ENCODE peak calls at places on chromosomes 13 and 19, in seven cellular contexts. One of them, this sample, is unnamed.
A peak's percentile ranks its signal among the peaks of the same experiment; 100 is the strongest.

GRCh38 chr13:41268764-41269163 is 5.4 kb upstream of the MTRF1 start:
- DNase-seq in KBM-7: peak; percentile 72
- DNase-seq in activated T-cell treated with anti-CD3 and anti-CD28 coated beads for 1 hour: no peak
- DNase-seq in BE2C: peak; percentile 8
- DNase-seq in smooth muscle cell of the brain vasculature: no peak
- DNase-seq in HEK293T: no peak
- DNase-seq in MV-4-11: peak; percentile 32
- DNase-seq in this sample: no peak

GRCh38 chr13:110371550-110372465 is 64.7 kb downstream of the COL4A2 start:
- DNase-seq in KBM-7: no peak
- DNase-seq in activated T-cell treated with anti-CD3 and anti-CD28 coated beads for 1 hour: no peak
- DNase-seq in HEK293T: no peak
- DNase-seq in smooth muscle cell of the brain vasculature: no peak
- DNase-seq in BE2C: peak; percentile 57
- DNase-seq in MV-4-11: peak; percentile 26
- DNase-seq in this sample: no peak

GRCh38 chr13:20989883-20990282 is 71.5 kb downstream of the LATS2 start:
- DNase-seq in KBM-7: no peak
- DNase-seq in HEK293T: no peak
- DNase-seq in MV-4-11: no peak
- DNase-seq in smooth muscle cell of the brain vasculature: no peak
- DNase-seq in activated T-cell treated with anti-CD3 and anti-CD28 coated beads for 1 hour: no peak
- DNase-seq in BE2C: no peak
- DNase-seq in this sample: no peak

GRCh38 chr19:5434970-5435641 is 20.1 kb upstream of the ZNRF4 start:
- DNase-seq in BE2C: no peak
- DNase-seq in smooth muscle cell of the brain vasculature: no peak
- DNase-seq in MV-4-11: no peak
- DNase-seq in KBM-7: no peak
- DNase-seq in HEK293T: no peak
- DNase-seq in activated T-cell treated with anti-CD3 and anti-CD28 coated beads for 1 hour: no peak
- DNase-seq in this sample: no peak

GRCh38 chr19:38724380-38724854 is 19.9 kb downstream of the CAPN12 start:
- DNase-seq in KBM-7: no peak
- DNase-seq in MV-4-11: no peak
- DNase-seq in smooth muscle cell of the brain vasculature: no peak
- DNase-seq in HEK293T: no peak
- DNase-seq in BE2C: no peak
- DNase-seq in activated T-cell treated with anti-CD3 and anti-CD28 coated beads for 1 hour: no peak
- DNase-seq in this sample: no peak

GRCh38 chr13:37481005-37481857 is 117.3 kb downstream of the POSTN start:
- DNase-seq in HEK293T: no peak
- DNase-seq in activated T-cell treated with anti-CD3 and anti-CD28 coated beads for 1 hour: no peak
- DNase-seq in BE2C: no peak
- DNase-seq in smooth muscle cell of the brain vasculature: no peak
- DNase-seq in KBM-7: no peak
- DNase-seq in MV-4-11: no peak
- DNase-seq in this sample: no peak

GRCh38 chr13:110685305-110685704 is 20.6 kb downstream of the CARS2 start:
- DNase-seq in BE2C: no peak
- DNase-seq in smooth muscle cell of the brain vasculature: no peak
- DNase-seq in HEK293T: no peak
- DNase-seq in MV-4-11: no peak
- DNase-seq in activated T-cell treated with anti-CD3 and anti-CD28 coated beads for 1 hour: no peak
- DNase-seq in KBM-7: no peak
- DNase-seq in this sample: no peak

GRCh38 chr13:75724742-75725504 is 88.8 kb downstream of the LMO7 start:
- DNase-seq in BE2C: no peak
- DNase-seq in KBM-7: no peak
- DNase-seq in HEK293T: peak; percentile 32
- DNase-seq in activated T-cell treated with anti-CD3 and anti-CD28 coated beads for 1 hour: no peak
- DNase-seq in MV-4-11: no peak
- DNase-seq in smooth muscle cell of the brain vasculature: no peak
- DNase-seq in this sample: no peak

GRCh38 chr19:41409288-41409687 is 11.7 kb downstream of the BCKDHA start:
- DNase-seq in HEK293T: no peak
- DNase-seq in MV-4-11: no peak
- DNase-seq in KBM-7: no peak
- DNase-seq in BE2C: no peak
- DNase-seq in smooth muscle cell of the brain vasculature: no peak
- DNase-seq in activated T-cell treated with anti-CD3 and anti-CD28 coated beads for 1 hour: no peak
- DNase-seq in this sample: no peak

GRCh38 chr19:6393982-6394412 is 1.0 kb upstream of the GTF2F1 start:
- DNase-seq in MV-4-11: peak; percentile 67
- DNase-seq in BE2C: no peak
- DNase-seq in smooth muscle cell of the brain vasculature: no peak
- DNase-seq in HEK293T: no peak
- DNase-seq in activated T-cell treated with anti-CD3 and anti-CD28 coated beads for 1 hour: peak; percentile 65
- DNase-seq in KBM-7: no peak
- DNase-seq in this sample: no peak

GRCh38 chr13:52980695-52981094 is 47.9 kb upstream of the OLFM4 start:
- DNase-seq in BE2C: no peak
- DNase-seq in smooth muscle cell of the brain vasculature: no peak
- DNase-seq in HEK293T: no peak
- DNase-seq in KBM-7: no peak
- DNase-seq in activated T-cell treated with anti-CD3 and anti-CD28 coated beads for 1 hour: no peak
- DNase-seq in MV-4-11: no peak
- DNase-seq in this sample: no peak

GRCh38 chr13:113400621-113401451 is 36.9 kb upstream of the GRTP1 start:
- DNase-seq in activated T-cell treated with anti-CD3 and anti-CD28 coated beads for 1 hour: no peak
- DNase-seq in BE2C: no peak
- DNase-seq in smooth muscle cell of the brain vasculature: no peak
- DNase-seq in KBM-7: no peak
- DNase-seq in HEK293T: no peak
- DNase-seq in MV-4-11: peak; percentile 63
- DNase-seq in this sample: no peak

GRCh38 chr13:74443623-74444022 is 309.4 kb upstream of the KLF12 start:
- DNase-seq in KBM-7: no peak
- DNase-seq in activated T-cell treated with anti-CD3 and anti-CD28 coated beads for 1 hour: no peak
- DNase-seq in HEK293T: no peak
- DNase-seq in MV-4-11: no peak
- DNase-seq in smooth muscle cell of the brain vasculature: peak; percentile 29
- DNase-seq in BE2C: no peak
- DNase-seq in this sample: no peak

GRCh38 chr13:30832845-30833332 is 73.2 kb upstream of the MEDAG start:
- DNase-seq in BE2C: peak; percentile 91
- DNase-seq in activated T-cell treated with anti-CD3 and anti-CD28 coated beads for 1 hour: peak; percentile 7
- DNase-seq in MV-4-11: no peak
- DNase-seq in smooth muscle cell of the brain vasculature: no peak
- DNase-seq in HEK293T: peak; percentile 84
- DNase-seq in KBM-7: no peak
- DNase-seq in this sample: no peak

GRCh38 chr13:90272356-90272755 is 1075.1 kb upstream of the MIR17HG start:
- DNase-seq in activated T-cell treated with anti-CD3 and anti-CD28 coated beads for 1 hour: no peak
- DNase-seq in smooth muscle cell of the brain vasculature: no peak
- DNase-seq in KBM-7: no peak
- DNase-seq in HEK293T: no peak
- DNase-seq in MV-4-11: no peak
- DNase-seq in BE2C: no peak
- DNase-seq in this sample: no peak

This sample was measured in CD4-positive, alpha-beta memory T cell.